ENCODE peak calls at places on chromosomes 2 and 18, in seven cellular contexts. H, B, V, Q, G, W and O are unnamed samples.

GRCh38 chr2:196096264-196096663 is 27.6 kb upstream of the DNAH7 start:
- DNase-seq in H (no peak), G (no peak), W (no peak), V (no peak), Q (no peak), B (no peak), O (no peak)

GRCh38 chr2:240518981-240519380 is 38.8 kb downstream of the ANKMY1 start:
- DNase-seq in B (no peak), Q (no peak), G (no peak), W (no peak), H (no peak), V (no peak), O (no peak)

GRCh38 chr2:11395389-11395788 is 51.0 kb upstream of the ROCK2 start:
- DNase-seq in W (no peak), H (no peak), Q (no peak), V (no peak), B (no peak), G (no peak), O (no peak)

GRCh38 chr2:100707016-100707947 is 112.7 kb upstream of the NPAS2 start:
- DNase-seq in G (no peak), H (no peak), B (no peak), W (no peak), V (no peak), Q (no peak), O (no peak)

GRCh38 chr18:48707636-48708296 is 168.9 kb downstream of the CTIF start:
- DNase-seq in G (no peak), Q (no peak), V (no peak), H (no peak), B (no peak), W (no peak), O (no peak)

GRCh38 chr18:24470022-24470618 is 9.7 kb downstream of the HRH4 start:
- DNase-seq in W (no peak), Q (no peak), H (no peak), V (no peak), G (no peak), B (no peak), O (peak; percentile 7)

GRCh38 chr2:105438104-105438929 is 39.5 kb upstream of the FHL2 start:
- DNase-seq in B (peak; percentile 83), W (peak; percentile 58), V (no peak), Q (no peak), H (no peak), G (no peak), O (no peak)

GRCh38 chr2:43018179-43019024 is 208.0 kb downstream of the ZFP36L2 start:
- DNase-seq in G (no peak), B (no peak), W (no peak), V (no peak), H (no peak), Q (no peak), O (peak; percentile 90)

GRCh38 chr2:59217360-59217759 is 976.2 kb upstream of the FANCL start:
- DNase-seq in B (no peak), Q (no peak), W (no peak), H (no peak), G (no peak), V (no peak), O (no peak)

GRCh38 chr18:59911600-59911999 is 11.8 kb downstream of the PMAIP1 start:
- DNase-seq in H (no peak), Q (no peak), V (no peak), G (no peak), W (no peak), B (no peak), O (no peak)

GRCh38 chr2:128638741-128639477 is 320.2 kb upstream of the HS6ST1 start:
- DNase-seq in H (no peak), Q (no peak), W (no peak), B (peak; percentile 42), G (no peak), V (peak; percentile 85), O (no peak)

GRCh38 chr2:240291940-240292574 is 143.4 kb upstream of the GPC1 start:
- DNase-seq in V (no peak), Q (no peak), B (no peak), H (no peak), G (no peak), W (no peak), O (no peak)

GRCh38 chr2:190216829-190217228 is 102.8 kb downstream of the HIBCH start:
- DNase-seq in H (no peak), B (peak; percentile 24), V (peak; percentile 58), G (no peak), Q (no peak), W (peak; percentile 25), O (peak; percentile 35)

GRCh38 chr2:29273704-29274611 is 158.7 kb downstream of the CLIP4 start:
- DNase-seq in W (no peak), B (peak; percentile 80), G (no peak), V (no peak), Q (no peak), H (no peak), O (no peak)

GRCh38 chr2:43605079-43605655 is 9.3 kb upstream of the THADA start:
- DNase-seq in W (peak; percentile 51), B (peak; percentile 55), Q (no peak), H (peak; percentile 20), G (peak; percentile 51), V (no peak), O (peak; percentile 61)

DNA sequence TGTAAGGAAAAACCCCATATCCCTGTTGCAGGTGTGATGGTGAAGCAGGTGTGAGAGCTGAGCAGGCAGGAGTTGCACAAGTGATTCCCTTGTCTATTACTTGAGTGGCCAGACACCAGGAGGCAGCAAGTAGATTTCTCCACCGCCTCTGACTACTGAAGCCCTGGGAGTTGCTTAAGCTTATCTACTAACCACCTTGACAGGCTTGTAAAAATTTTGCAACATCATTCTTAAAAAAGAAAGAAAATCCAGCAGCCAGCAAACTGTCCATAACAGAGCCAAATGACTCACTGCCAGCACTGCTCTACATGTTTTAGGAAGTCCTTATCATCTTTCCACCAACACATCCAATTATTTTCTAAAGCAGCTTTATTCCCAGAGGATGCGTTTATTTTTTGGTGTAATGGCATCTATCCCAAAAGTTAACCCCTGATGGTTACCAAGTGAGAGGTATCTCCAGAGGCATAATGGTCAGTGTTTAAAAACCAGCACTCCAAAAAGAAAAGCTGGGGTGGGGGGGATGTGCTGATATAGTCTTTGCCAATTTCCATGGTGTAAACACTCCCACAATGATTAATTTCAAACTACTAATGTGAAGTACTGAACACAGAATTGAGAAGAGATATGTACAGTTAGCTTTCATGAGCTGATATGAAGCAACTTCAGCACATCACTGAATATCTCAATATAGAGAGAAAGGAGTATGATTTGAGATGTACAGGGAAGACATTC is 16.3 kb upstream of the GPR39 start:
- DNase-seq in H (no peak), B (no peak), Q (no peak), G (no peak), V (no peak), W (peak; percentile 21), O (no peak)
- TF ChIP-seq JUND in H (no peak), B (no peak), Q (no peak), G (no peak), V (no peak), W (peak; percentile 49), O (no peak)

DNA sequence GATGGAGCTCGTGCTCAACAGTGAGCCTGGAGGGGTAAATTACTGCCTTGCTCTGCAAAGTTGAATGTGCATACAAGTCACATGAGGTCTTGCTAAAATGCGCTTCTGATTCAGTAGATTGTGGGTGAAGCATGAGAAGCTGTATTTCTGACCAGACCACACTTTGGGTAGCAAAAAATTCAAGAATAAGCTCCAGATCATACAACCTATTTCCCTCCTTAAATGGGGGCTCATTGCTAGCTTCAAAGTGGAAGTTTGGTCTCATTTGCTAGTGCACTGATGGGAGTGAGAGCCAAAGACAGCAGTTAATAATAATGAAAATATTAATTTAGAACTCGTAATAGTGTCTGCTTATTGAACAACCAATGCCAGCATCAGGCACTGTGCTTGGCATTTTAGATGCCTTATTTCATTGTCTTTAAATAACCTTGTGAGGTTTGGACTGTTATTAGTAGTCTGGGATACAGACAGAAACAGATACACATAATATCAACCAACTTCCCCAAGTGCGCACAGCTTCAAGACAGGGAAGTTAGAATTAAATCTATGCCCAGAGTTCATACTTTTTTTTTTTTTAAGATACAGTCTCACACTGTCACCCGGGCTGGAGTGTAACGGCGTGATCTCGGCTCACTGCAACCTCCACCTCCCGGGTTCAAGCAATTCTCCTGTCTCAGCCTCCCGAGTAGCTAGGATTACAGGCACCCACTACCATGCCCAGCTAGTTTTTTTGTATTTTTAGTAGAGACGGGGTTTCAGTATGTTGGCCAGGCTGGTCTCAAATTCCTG is 18.0 kb downstream of the APOB start:
- DNase-seq in W (no peak), V (no peak), G (no peak), Q (no peak), B (no peak), H (no peak), O (no peak)
- TF ChIP-seq JUND in W (no peak), V (no peak), G (no peak), Q (no peak), B (no peak), H (no peak), O (no peak)

GRCh38 chr2:64330691-64331429 is 123.1 kb upstream of the LGALSL start:
- DNase-seq in W (peak; percentile 61), G (peak; percentile 73), B (peak; percentile 58), H (peak; percentile 11), Q (no peak), V (peak; percentile 87), O (peak; percentile 80)

GRCh38 chr2:64330281-64330680 is 123.7 kb upstream of the LGALSL start:
- DNase-seq in G (no peak), B (no peak), W (no peak), V (no peak), H (no peak), Q (no peak), O (no peak)

GRCh38 chr2:64331430-64331700 is 122.6 kb upstream of the LGALSL start:
- DNase-seq in V (no peak), G (no peak), Q (no peak), B (no peak), H (no peak), W (no peak), O (no peak)

GRCh38 chr2:64328415-64328722 is 125.6 kb upstream of the LGALSL start:
- DNase-seq in V (no peak), Q (peak; percentile 51), W (no peak), G (no peak), B (peak; percentile 18), H (no peak), O (no peak)

DNA sequence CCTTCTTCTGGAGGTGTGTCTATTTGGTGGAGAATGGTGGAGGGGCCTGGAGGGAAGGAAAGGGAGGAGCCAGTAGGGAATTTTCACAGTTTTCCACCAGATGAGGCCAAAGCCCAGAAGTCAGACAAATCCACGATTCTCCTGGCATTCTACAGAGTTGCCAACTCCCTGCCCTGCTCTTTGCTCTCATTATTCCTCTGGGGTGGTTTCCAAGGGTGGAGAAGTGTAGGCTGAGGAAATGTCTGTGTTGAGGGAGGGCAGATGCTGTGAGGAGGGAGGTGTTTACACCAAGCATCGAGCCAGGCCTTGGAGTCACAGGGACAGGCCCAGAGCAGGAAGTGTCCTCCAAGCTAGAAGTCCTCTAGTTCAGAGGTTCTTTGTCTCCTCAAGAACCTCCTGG is 124.1 kb upstream of the LGALSL start:
- DNase-seq in V (no peak), Q (no peak), H (no peak), G (no peak), B (no peak), W (no peak), O (no peak)
- TF ChIP-seq JUND in V (no peak), Q (no peak), H (no peak), G (no peak), B (no peak), W (no peak), O (no peak)

DNA sequence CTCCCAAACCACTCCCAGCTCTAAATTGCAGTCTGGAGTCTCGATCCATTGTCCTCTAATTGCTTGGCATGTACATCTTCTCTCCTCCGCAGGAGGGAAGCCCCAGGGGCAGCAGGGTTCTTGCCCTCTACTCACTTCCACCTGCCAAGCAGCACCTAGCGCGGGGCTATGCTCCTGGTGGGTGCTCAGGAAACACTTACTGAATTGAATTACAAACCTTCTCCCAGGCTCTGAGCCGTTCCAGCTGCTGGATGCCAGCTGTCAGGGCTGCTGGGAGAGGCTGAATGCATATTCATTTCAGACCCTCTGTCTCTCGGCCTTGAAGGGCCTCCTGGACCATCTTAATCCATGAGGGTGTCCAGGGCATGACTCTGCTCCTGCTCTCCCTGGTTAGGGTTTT is 94.0 kb downstream of the CELF4 start:
- DNase-seq in Q (no peak), G (no peak), W (no peak), B (peak; percentile 53), H (no peak), V (no peak), O (no peak)
- TF ChIP-seq JUND in Q (no peak), G (no peak), W (no peak), B (no peak), H (no peak), V (no peak), O (no peak)